ENCODE peak calls at places on chromosomes 7 and 10, in ten cellular contexts. S is GM12865; P is stimulated activated effector memory CD8-positive, alpha-beta T cell treated with anti-CD3 and anti-CD28 coated beads, Interleukin-12 subunit alpha, Interleukin-12 subunit beta, amount 100 ng/mL, for 72 hours; H is stromal cell of bone marrow; E is EL; L is uterus; I is MCF 10A; Y is activated T-cell treated with anti-CD3 and anti-CD28 coated beads for 1 hour; Q is H4; X is lung microvascular endothelial cell. M is an unnamed sample.

GRCh38 chr10:125661942-125662515 is 20.9 kb downstream of the TEX36 start:
- DNase-seq in S (no peak), P (no peak), H (peak), E (peak), L (no peak), I (peak), Y (no peak), Q (peak), X (no peak), M (peak)

GRCh38 chr7:81600608-81601007 is 169.2 kb downstream of the HGF start:
- DNase-seq in S (no peak), P (no peak), H (peak), E (peak), L (no peak), I (no peak), Y (no peak), Q (peak), X (no peak), M (peak)

GRCh38 chr7:155653773-155654172 is 9.3 kb downstream of the RBM33 start:
- DNase-seq in S (no peak), P (no peak), H (peak), E (peak), L (no peak), I (peak), Y (no peak), Q (no peak), X (no peak), M (no peak)

GRCh38 chr7:153354071-153354470 is 594.5 kb downstream of the ACTR3B start:
- DNase-seq in S (no peak), P (no peak), H (no peak), E (no peak), L (no peak), I (no peak), Y (no peak), Q (no peak), X (no peak), M (no peak)

GRCh38 chr7:123749537-123749857 is 694 bp upstream of the WASL start:
- DNase-seq in S (no peak), P (no peak), H (peak), E (peak), L (no peak), I (peak), Y (peak), Q (peak), X (peak), M (no peak)

GRCh38 chr7:84997626-84998025 is 189.2 kb downstream of the SEMA3D start:
- DNase-seq in S (no peak), P (no peak), H (no peak), E (no peak), L (no peak), I (no peak), Y (no peak), Q (no peak), X (peak), M (no peak)

GRCh38 chr7:69218634-69219033 is 379.6 kb upstream of the AUTS2 start:
- DNase-seq in S (no peak), P (no peak), H (no peak), E (no peak), L (no peak), I (no peak), Y (no peak), Q (no peak), X (no peak), M (no peak)

GRCh38 chr7:128919881-128920789 is 9.6 kb upstream of the KCP start:
- DNase-seq in S (no peak), P (no peak), H (no peak), E (no peak), L (no peak), I (no peak), Y (no peak), Q (no peak), X (no peak), M (no peak)

GRCh38 chr7:71972513-71972912 is 439.6 kb downstream of the CALN1 start:
- DNase-seq in S (no peak), P (no peak), H (no peak), E (no peak), L (no peak), I (no peak), Y (no peak), Q (no peak), X (no peak), M (no peak)

GRCh38 chr10:112307631-112308502 is 24.7 kb downstream of the TECTB start:
- DNase-seq in S (peak), P (peak), H (no peak), E (peak), L (no peak), I (peak), Y (no peak), Q (peak), X (peak), M (peak)

GRCh38 chr7:134454277-134454676 is 4.6 kb downstream of the AKR1B1 start:
- DNase-seq in S (no peak), P (no peak), H (no peak), E (no peak), L (no peak), I (no peak), Y (no peak), Q (no peak), X (peak), M (no peak)

GRCh38 chr7:76396039-76396732 is 13.3 kb downstream of the SSC4D start:
- DNase-seq in S (no peak), P (no peak), H (no peak), E (no peak), L (no peak), I (no peak), Y (no peak), Q (no peak), X (no peak), M (no peak)

GRCh38 chr10:116721991-116722392 is 20.4 kb downstream of the HSPA12A start:
- DNase-seq in S (no peak), P (no peak), H (no peak), E (no peak), L (no peak), I (no peak), Y (no peak), Q (no peak), X (no peak), M (no peak)

GRCh38 chr7:155750255-155751125 is 61.8 kb downstream of the SHH start:
- DNase-seq in S (no peak), P (no peak), H (no peak), E (no peak), L (no peak), I (no peak), Y (no peak), Q (no peak), X (peak), M (no peak)

GRCh38 chr7:2880882-2881281 is 36.8 kb upstream of the GNA12 start:
- DNase-seq in S (no peak), P (no peak), H (no peak), E (no peak), L (peak), I (no peak), Y (no peak), Q (no peak), X (no peak), M (no peak)

GRCh38 chr10:958106-958505 is 26.6 kb upstream of the LARP4B start:
- DNase-seq in S (no peak), P (no peak), H (no peak), E (no peak), L (no peak), I (no peak), Y (no peak), Q (no peak), X (no peak), M (no peak)

GRCh38 chr10:70130878-70131559 is 1.6 kb downstream of the AIFM2 start:
- DNase-seq in S (no peak), P (no peak), H (peak), E (peak), L (no peak), I (peak), Y (no peak), Q (no peak), X (no peak), M (peak)

GRCh38 chr7:158260567-158261361 is 326.9 kb downstream of the PTPRN2 start:
- DNase-seq in S (no peak), P (no peak), H (no peak), E (no peak), L (no peak), I (no peak), Y (no peak), Q (no peak), X (no peak), M (no peak)

GRCh38 chr7:90910136-90910535 is 314.0 kb downstream of the CDK14 start:
- DNase-seq in S (no peak), P (no peak), H (no peak), E (peak), L (no peak), I (peak), Y (no peak), Q (no peak), X (no peak), M (no peak)

GRCh38 chr10:35712486-35712885 is 70.4 kb upstream of the FZD8 start:
- DNase-seq in S (no peak), P (no peak), H (no peak), E (no peak), L (no peak), I (no peak), Y (no peak), Q (no peak), X (no peak), M (no peak)

GRCh38 chr7:25349283-25349682 is 121.0 kb upstream of the NPVF start:
- DNase-seq in S (no peak), P (no peak), H (no peak), E (no peak), L (no peak), I (no peak), Y (no peak), Q (no peak), X (no peak), M (no peak)

GRCh38 chr7:55252386-55252785 is 112.8 kb upstream of the LANCL2 start:
- DNase-seq in S (no peak), P (no peak), H (no peak), E (peak), L (no peak), I (no peak), Y (no peak), Q (no peak), X (no peak), M (no peak)

GRCh38 chr7:141752634-141753033 is 11.3 kb upstream of the TAS2R3 start:
- DNase-seq in S (no peak), P (no peak), H (no peak), E (no peak), L (no peak), I (no peak), Y (no peak), Q (no peak), X (no peak), M (no peak)

GRCh38 chr10:62652564-62652963 is 152.0 kb upstream of the ADO start:
- DNase-seq in S (peak), P (peak), H (no peak), E (no peak), L (no peak), I (no peak), Y (no peak), Q (no peak), X (no peak), M (no peak)

GRCh38 chr10:69896601-69897000 is 94.9 kb downstream of the COL13A1 start:
- DNase-seq in S (no peak), P (no peak), H (no peak), E (no peak), L (no peak), I (no peak), Y (no peak), Q (no peak), X (no peak), M (no peak)

GRCh38 chr7:148262721-148263229 is 327.8 kb upstream of the C7orf33 start:
- DNase-seq in S (peak), P (peak), H (peak), E (peak), L (peak), I (peak), Y (peak), Q (peak), X (peak), M (peak)

GRCh38 chr10:543862-544822 is 145.3 kb downstream of the DIP2C start:
- DNase-seq in S (no peak), P (no peak), H (no peak), E (no peak), L (no peak), I (no peak), Y (no peak), Q (no peak), X (no peak), M (no peak)

GRCh38 chr7:80584778-80585177 is 53.7 kb upstream of the CD36 start:
- DNase-seq in S (no peak), P (no peak), H (peak), E (peak), L (no peak), I (peak), Y (no peak), Q (peak), X (no peak), M (peak)